ENCODE peak calls at places on chromosomes 3 and 15, in seven cellular contexts. One of them, this sample, is unnamed.

GRCh38 chr15:70078578-70079417 is 18.9 kb downstream of the TLE3 start:
- DNase-seq in CD8-positive, alpha-beta T cell: no peak
- DNase-seq in suprapubic skin: no peak
- DNase-seq in endodermal cell: no peak
- DNase-seq in colonic mucosa: peak; percentile 50
- DNase-seq in left ventricle myocardium inferior: no peak
- DNase-seq in IMR-90: no peak
- DNase-seq in this sample: no peak

GRCh38 chr15:75067123-75067854 is 43.9 kb downstream of the PPCDC start:
- DNase-seq in suprapubic skin: no peak
- DNase-seq in colonic mucosa: no peak
- DNase-seq in endodermal cell: no peak
- DNase-seq in left ventricle myocardium inferior: no peak
- DNase-seq in IMR-90: peak; percentile 73
- DNase-seq in CD8-positive, alpha-beta T cell: no peak
- DNase-seq in this sample: no peak

GRCh38 chr15:39184701-39185390 is 396.0 kb upstream of the THBS1 start:
- DNase-seq in CD8-positive, alpha-beta T cell: no peak
- DNase-seq in left ventricle myocardium inferior: no peak
- DNase-seq in colonic mucosa: no peak
- DNase-seq in IMR-90: no peak
- DNase-seq in suprapubic skin: no peak
- DNase-seq in endodermal cell: no peak
- DNase-seq in this sample: no peak

GRCh38 chr3:179233043-179233442 is 17.9 kb downstream of the KCNMB3 start:
- DNase-seq in colonic mucosa: no peak
- DNase-seq in left ventricle myocardium inferior: no peak
- DNase-seq in IMR-90: no peak
- DNase-seq in endodermal cell: no peak
- DNase-seq in suprapubic skin: no peak
- DNase-seq in CD8-positive, alpha-beta T cell: no peak
- DNase-seq in this sample: no peak

GRCh38 chr3:77513541-77513940 is 473.6 kb downstream of the ROBO2 start:
- DNase-seq in suprapubic skin: no peak
- DNase-seq in endodermal cell: no peak
- DNase-seq in CD8-positive, alpha-beta T cell: no peak
- DNase-seq in colonic mucosa: no peak
- DNase-seq in left ventricle myocardium inferior: no peak
- DNase-seq in IMR-90: no peak
- DNase-seq in this sample: no peak

GRCh38 chr15:28974142-28974541 is 88.4 kb downstream of the APBA2 start:
- DNase-seq in endodermal cell: peak; percentile 31
- DNase-seq in left ventricle myocardium inferior: no peak
- DNase-seq in suprapubic skin: no peak
- DNase-seq in colonic mucosa: no peak
- DNase-seq in IMR-90: no peak
- DNase-seq in CD8-positive, alpha-beta T cell: no peak
- DNase-seq in this sample: no peak

GRCh38 chr3:126979076-126979628 is 3.8 kb upstream of the PLXNA1 start:
- DNase-seq in left ventricle myocardium inferior: no peak
- DNase-seq in endodermal cell: no peak
- DNase-seq in colonic mucosa: no peak
- DNase-seq in suprapubic skin: no peak
- DNase-seq in CD8-positive, alpha-beta T cell: no peak
- DNase-seq in IMR-90: no peak
- DNase-seq in this sample: no peak

GRCh38 chr15:99717129-99718024 is 15.9 kb downstream of the LYSMD4 start:
- DNase-seq in suprapubic skin: no peak
- DNase-seq in colonic mucosa: no peak
- DNase-seq in left ventricle myocardium inferior: peak; percentile 48
- DNase-seq in IMR-90: no peak
- DNase-seq in endodermal cell: no peak
- DNase-seq in CD8-positive, alpha-beta T cell: no peak
- DNase-seq in this sample: peak; percentile 46

GRCh38 chr3:123535580-123535979 is 49.3 kb downstream of the HACD2 start:
- DNase-seq in colonic mucosa: no peak
- DNase-seq in endodermal cell: no peak
- DNase-seq in suprapubic skin: no peak
- DNase-seq in left ventricle myocardium inferior: no peak
- DNase-seq in CD8-positive, alpha-beta T cell: no peak
- DNase-seq in IMR-90: peak; percentile 75
- DNase-seq in this sample: no peak

GRCh38 chr15:61063875-61064320 is 165.2 kb downstream of the RORA start:
- DNase-seq in suprapubic skin: no peak
- DNase-seq in IMR-90: no peak
- DNase-seq in CD8-positive, alpha-beta T cell: no peak
- DNase-seq in colonic mucosa: peak; percentile 34
- DNase-seq in left ventricle myocardium inferior: no peak
- DNase-seq in endodermal cell: no peak
- DNase-seq in this sample: no peak

GRCh38 chr3:170749185-170749584 is 120.8 kb downstream of the RPL22L1 start:
- DNase-seq in left ventricle myocardium inferior: no peak
- DNase-seq in IMR-90: no peak
- DNase-seq in CD8-positive, alpha-beta T cell: no peak
- DNase-seq in suprapubic skin: no peak
- DNase-seq in colonic mucosa: no peak
- DNase-seq in endodermal cell: no peak
- DNase-seq in this sample: no peak

GRCh38 chr3:42712344-42712648 is 9.7 kb upstream of the HHATL start:
- DNase-seq in endodermal cell: no peak
- DNase-seq in colonic mucosa: no peak
- DNase-seq in IMR-90: no peak
- DNase-seq in suprapubic skin: no peak
- DNase-seq in CD8-positive, alpha-beta T cell: no peak
- DNase-seq in left ventricle myocardium inferior: no peak
- DNase-seq in this sample: no peak

DNA sequence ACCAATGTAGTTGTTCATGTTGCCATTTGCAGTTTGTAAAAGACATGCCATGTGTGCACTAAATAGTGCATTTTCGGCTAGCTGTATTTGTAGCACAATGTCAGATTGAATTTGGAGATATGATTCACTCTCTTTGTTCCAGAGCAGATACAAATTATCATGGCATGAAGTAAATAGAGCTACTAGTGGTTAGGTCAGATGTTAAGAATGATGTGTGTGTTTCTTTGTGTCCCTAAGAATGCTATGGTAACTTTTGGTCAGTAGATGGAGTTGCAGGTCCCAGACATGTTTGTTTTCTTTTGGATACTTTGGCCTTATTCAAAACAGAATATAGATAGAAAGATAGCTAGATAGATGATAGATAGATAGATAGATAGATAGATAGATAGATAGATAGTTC is 595.8 kb downstream of the NLGN1 start:
- DNase-seq in CD8-positive, alpha-beta T cell: no peak
- DNase-seq in colonic mucosa: no peak
- DNase-seq in IMR-90: peak; percentile 58
- DNase-seq in suprapubic skin: no peak
- DNase-seq in left ventricle myocardium inferior: no peak
- DNase-seq in endodermal cell: no peak
- DNase-seq in this sample: no peak
- TF ChIP-seq CTCF in CD8-positive, alpha-beta T cell: no peak
- TF ChIP-seq CTCF in colonic mucosa: no peak
- TF ChIP-seq CTCF in IMR-90: peak; percentile 47
- TF ChIP-seq CTCF in suprapubic skin: no peak
- TF ChIP-seq CTCF in left ventricle myocardium inferior: no peak
- TF ChIP-seq CTCF in endodermal cell: peak; percentile 72
- TF ChIP-seq CTCF in this sample: no peak

DNA sequence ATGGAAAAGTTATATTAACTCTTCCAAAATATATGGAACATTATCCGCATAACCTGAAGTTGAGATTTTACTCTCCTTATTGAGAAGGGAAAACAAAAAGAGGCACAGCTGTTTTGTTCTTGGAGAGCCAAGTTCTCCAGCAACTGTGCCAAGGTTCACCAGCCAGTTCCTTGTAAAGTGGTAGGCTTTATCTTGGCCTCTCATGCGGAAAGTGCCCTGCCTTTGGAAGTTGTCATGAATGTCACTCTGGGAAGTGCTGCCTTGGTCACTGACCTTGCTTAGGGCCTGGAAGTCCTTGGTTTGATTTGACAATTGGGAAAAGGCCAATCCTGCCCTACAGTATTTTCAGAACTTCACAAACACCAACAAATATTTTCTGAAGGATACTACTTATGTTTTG is 44.2 kb upstream of the THRB start:
- DNase-seq in colonic mucosa: peak; percentile 54
- DNase-seq in endodermal cell: no peak
- DNase-seq in IMR-90: no peak
- DNase-seq in CD8-positive, alpha-beta T cell: no peak
- DNase-seq in left ventricle myocardium inferior: peak; percentile 36
- DNase-seq in suprapubic skin: no peak
- DNase-seq in this sample: no peak
- H3K27ac ChIP-seq in colonic mucosa: no peak overlapping the region
- H3K27ac ChIP-seq in endodermal cell: no peak overlapping the region
- H3K27ac ChIP-seq in IMR-90: no peak overlapping the region
- H3K27ac ChIP-seq in CD8-positive, alpha-beta T cell: no peak overlapping the region
- H3K27ac ChIP-seq in left ventricle myocardium inferior: peak overlapping the region; percentile 60
- H3K27ac ChIP-seq in suprapubic skin: no peak overlapping the region
- H3K27ac ChIP-seq in this sample: no peak overlapping the region

DNA sequence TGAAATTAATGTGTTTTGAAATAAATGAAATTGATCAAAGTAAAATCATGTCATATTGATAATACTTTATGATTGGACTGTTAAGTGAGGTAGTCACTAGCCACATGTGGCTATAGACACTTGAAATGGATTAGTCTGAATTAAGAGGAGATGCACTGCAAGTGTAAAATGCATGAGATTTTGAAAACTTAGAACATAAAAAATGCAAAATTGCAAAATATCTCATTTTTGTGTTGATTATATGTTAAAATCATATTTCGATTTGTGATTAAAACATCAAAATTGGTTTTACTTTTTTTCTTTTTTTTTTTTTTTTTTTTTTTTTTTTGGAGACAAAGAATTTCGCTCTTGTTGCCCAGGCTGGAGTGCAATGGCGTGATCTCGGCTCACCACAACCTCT is 23.2 kb downstream of the CAPN7 start:
- DNase-seq in colonic mucosa: no peak
- DNase-seq in IMR-90: no peak
- DNase-seq in endodermal cell: no peak
- DNase-seq in CD8-positive, alpha-beta T cell: no peak
- DNase-seq in suprapubic skin: no peak
- DNase-seq in left ventricle myocardium inferior: no peak
- DNase-seq in this sample: no peak
- H3K4me1 ChIP-seq in colonic mucosa: no peaks in the 10 kb centered on the region
- H3K4me1 ChIP-seq in IMR-90: no peaks in the 10 kb centered on the region
- H3K4me1 ChIP-seq in endodermal cell: no peaks in the 10 kb centered on the region
- H3K4me1 ChIP-seq in CD8-positive, alpha-beta T cell: no peaks in the 10 kb centered on the region
- H3K4me1 ChIP-seq in suprapubic skin: no peaks in the 10 kb centered on the region
- H3K4me1 ChIP-seq in left ventricle myocardium inferior: no peaks in the 10 kb centered on the region
- H3K4me1 ChIP-seq in this sample: no peaks in the 10 kb centered on the region

GRCh38 chr3:113132571-113132996 is 78.8 kb upstream of the BOC start:
- DNase-seq in endodermal cell: no peak
- DNase-seq in IMR-90: peak; percentile 68
- DNase-seq in suprapubic skin: no peak
- DNase-seq in left ventricle myocardium inferior: no peak
- DNase-seq in colonic mucosa: no peak
- DNase-seq in CD8-positive, alpha-beta T cell: no peak
- DNase-seq in this sample: no peak
- TF ChIP-seq CTCF in endodermal cell: no peak
- TF ChIP-seq CTCF in IMR-90: no peak
- TF ChIP-seq CTCF in suprapubic skin: no peak
- TF ChIP-seq CTCF in left ventricle myocardium inferior: no peak
- TF ChIP-seq CTCF in colonic mucosa: no peak
- TF ChIP-seq CTCF in CD8-positive, alpha-beta T cell: no peak
- TF ChIP-seq CTCF in this sample: no peak

GRCh38 chr15:73326157-73326556 is 42.6 kb downstream of the HCN4 start:
- DNase-seq in colonic mucosa: no peak
- DNase-seq in IMR-90: no peak
- DNase-seq in CD8-positive, alpha-beta T cell: no peak
- DNase-seq in suprapubic skin: peak; percentile 8
- DNase-seq in left ventricle myocardium inferior: no peak
- DNase-seq in endodermal cell: no peak
- DNase-seq in this sample: no peak
- H3K27ac ChIP-seq in colonic mucosa: no peak overlapping the region
- H3K27ac ChIP-seq in IMR-90: no peak overlapping the region
- H3K27ac ChIP-seq in CD8-positive, alpha-beta T cell: no peak overlapping the region
- H3K27ac ChIP-seq in suprapubic skin: no peak overlapping the region
- H3K27ac ChIP-seq in left ventricle myocardium inferior: no peak overlapping the region
- H3K27ac ChIP-seq in endodermal cell: no peak overlapping the region
- H3K27ac ChIP-seq in this sample: no peak overlapping the region

GRCh38 chr3:66472313-66473134 is 28.3 kb downstream of the LRIG1 start:
- DNase-seq in suprapubic skin: no peak
- DNase-seq in IMR-90: peak; percentile 88
- DNase-seq in left ventricle myocardium inferior: no peak
- DNase-seq in colonic mucosa: peak; percentile 68
- DNase-seq in endodermal cell: no peak
- DNase-seq in CD8-positive, alpha-beta T cell: no peak
- DNase-seq in this sample: no peak
- H3K4me1 ChIP-seq in suprapubic skin: peaks cover 48% of the 10 kb centered on the region
- H3K4me1 ChIP-seq in IMR-90: peaks cover 21% of the 10 kb centered on the region
- H3K4me1 ChIP-seq in left ventricle myocardium inferior: peaks cover 90% of the 10 kb centered on the region
- H3K4me1 ChIP-seq in colonic mucosa: peaks cover 14% of the 10 kb centered on the region
- H3K4me1 ChIP-seq in endodermal cell: peaks cover 34% of the 10 kb centered on the region
- H3K4me1 ChIP-seq in CD8-positive, alpha-beta T cell: peaks cover 14% of the 10 kb centered on the region
- H3K4me1 ChIP-seq in this sample: peaks cover 60% of the 10 kb centered on the region